ENCODE peak calls at places on chromosomes 1 and 21, in seven cellular contexts. K, F, O, L, U, Q and E are unnamed samples.

GRCh38 chr1:168151935-168152334 is 15.2 kb upstream of the GPR161 start:
- DNase-seq in K (no peak), F (no peak), O (no peak), L (no peak), U (no peak), Q (no peak), E (no peak)

GRCh38 chr21:16707274-16707673 is 805.6 kb upstream of the CXADR start:
- DNase-seq in K (no peak), F (no peak), O (no peak), L (no peak), U (no peak), Q (no peak), E (peak)

GRCh38 chr1:44609412-44609767 is 64.9 kb downstream of the TMEM53 start:
- DNase-seq in K (peak), F (peak), O (no peak), L (peak), U (peak), Q (peak), E (peak)

GRCh38 chr1:187091666-187092065 is 262.9 kb downstream of the PLA2G4A start:
- DNase-seq in K (no peak), F (no peak), O (peak), L (no peak), U (peak), Q (no peak), E (no peak)

GRCh38 chr1:17984510-17985085 is 123.0 kb upstream of the IGSF21 start:
- DNase-seq in K (no peak), F (no peak), O (peak), L (peak), U (no peak), Q (no peak), E (no peak)

GRCh38 chr1:213996320-213997022 is 8.7 kb downstream of the PROX1 start:
- DNase-seq in K (no peak), F (no peak), O (no peak), L (no peak), U (no peak), Q (no peak), E (peak)

GRCh38 chr21:42785666-42786427 is 93.5 kb downstream of the WDR4 start:
- DNase-seq in K (no peak), F (no peak), O (no peak), L (no peak), U (no peak), Q (no peak), E (no peak)

GRCh38 chr1:240706150-240706904 is 94.4 kb upstream of the GREM2 start:
- DNase-seq in K (no peak), F (no peak), O (peak), L (no peak), U (no peak), Q (no peak), E (peak)

GRCh38 chr1:64675718-64676345 is 69.0 kb upstream of the RAVER2 start:
- DNase-seq in K (no peak), F (no peak), O (no peak), L (peak), U (no peak), Q (no peak), E (peak)

GRCh38 chr1:5744342-5744741 is 247.9 kb downstream of the NPHP4 start:
- DNase-seq in K (no peak), F (no peak), O (no peak), L (no peak), U (no peak), Q (no peak), E (no peak)

GRCh38 chr1:73205294-73205973 is 923.1 kb upstream of the NEGR1 start:
- DNase-seq in K (no peak), F (no peak), O (no peak), L (no peak), U (no peak), Q (no peak), E (no peak)

GRCh38 chr1:113223040-113223439 is 150.0 kb downstream of the LRIG2 start:
- DNase-seq in K (no peak), F (no peak), O (no peak), L (no peak), U (no peak), Q (no peak), E (no peak)
- H3K4me3 ChIP-seq in K (no peak), F (no peak), O (no peak), L (no peak), U (no peak), Q (no peak), E (no peak)

GRCh38 chr1:24185056-24185455 is 2.0 kb downstream of the IFNLR1 start:
- DNase-seq in K (no peak), F (no peak), O (no peak), L (no peak), U (no peak), Q (no peak), E (no peak)

GRCh38 chr1:24189528-24189927 is 2.4 kb upstream of the IFNLR1 start:
- DNase-seq in K (no peak), F (no peak), O (no peak), L (no peak), U (no peak), Q (no peak), E (no peak)

GRCh38 chr1:24186711-24186992 is 437 bp downstream of the IFNLR1 start:
- DNase-seq in K (no peak), F (no peak), O (no peak), L (no peak), U (no peak), Q (no peak), E (no peak)

GRCh38 chr1:24186993-24187790 is at the start of gene IFNLR1:
- DNase-seq in K (peak), F (peak), O (no peak), L (no peak), U (no peak), Q (peak), E (peak)

GRCh38 chr1:24186031-24186710 is 918 bp downstream of the IFNLR1 start:
- DNase-seq in K (no peak), F (no peak), O (no peak), L (no peak), U (no peak), Q (no peak), E (no peak)
- H3K4me3 ChIP-seq in K (no peak), F (peak), O (no peak), L (no peak), U (no peak), Q (peak), E (no peak)

DNA sequence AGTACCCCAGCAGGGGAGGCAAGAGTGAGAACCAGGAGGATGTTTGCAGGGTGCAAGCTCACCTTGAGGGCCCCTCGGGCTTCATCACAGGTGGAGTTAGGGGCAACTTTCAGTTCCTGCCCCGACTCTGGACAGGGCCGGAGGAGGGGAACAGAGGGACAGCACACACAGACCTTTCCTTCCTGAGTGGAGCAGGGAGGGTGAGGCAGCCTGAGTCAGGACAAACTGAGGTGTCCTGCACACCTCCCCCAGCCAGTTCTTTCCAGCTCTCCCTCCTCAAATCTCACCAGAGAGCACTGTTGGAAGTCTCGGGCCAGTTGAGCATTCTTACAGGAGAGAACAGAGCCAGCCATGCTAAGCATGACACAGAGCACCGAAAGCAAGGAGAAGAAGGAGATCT is 1.5 kb downstream of the ENTREP3 start:
- DNase-seq in K (no peak), F (no peak), O (no peak), L (peak), U (no peak), Q (no peak), E (peak)
- H3K4me3 ChIP-seq in K (no peak), F (peak), O (peak), L (peak), U (peak), Q (no peak), E (peak)

DNA sequence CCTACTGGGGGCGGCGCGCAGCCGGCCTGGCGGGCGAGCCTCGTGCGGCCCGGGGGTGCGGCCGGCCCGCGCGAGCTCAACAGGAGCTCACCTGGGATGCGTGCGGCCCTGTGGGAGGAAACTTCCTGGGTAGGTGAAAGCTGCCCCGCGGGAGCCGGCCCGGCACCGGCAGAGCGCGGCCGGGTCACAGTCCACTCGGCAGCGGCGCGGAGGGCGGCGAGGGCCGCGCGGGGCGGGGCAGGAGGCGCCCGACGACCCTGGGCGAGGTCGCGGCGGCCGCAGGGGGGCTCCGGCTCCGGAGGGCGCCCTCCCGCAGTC is 377 bp downstream of the EPS15 start:
- DNase-seq in K (peak), F (peak), O (no peak), L (peak), U (no peak), Q (peak), E (peak)
- H3K4me3 ChIP-seq in K (peak), F (peak), O (peak), L (peak), U (peak), Q (peak), E (peak)